ENCODE peak calls at places on chromosomes 6 and 20, in eight cellular contexts. N is cardiac muscle cell; J is ascending aorta; R is SJSA1; Y is body of pancreas; F is brain microvascular endothelial cell; L is naive thymus-derived CD4-positive, alpha-beta T cell; I is PC-3. H is an unnamed sample.

GRCh38 chr20:23086056-23086551 is at the start of gene CD93:
- DNase-seq in N (peak), J (no peak), R (no peak), Y (no peak), F (peak), L (no peak), I (no peak), H (no peak)

GRCh38 chr6:1364791-1365190 is 24.6 kb upstream of the FOXF2 start:
- DNase-seq in N (no peak), J (no peak), R (no peak), Y (no peak), F (no peak), L (no peak), I (peak), H (no peak)

GRCh38 chr6:142353690-142354089 is 51.9 kb downstream of the ADGRG6 start:
- DNase-seq in N (no peak), J (no peak), R (no peak), Y (no peak), F (no peak), L (no peak), I (no peak), H (no peak)

GRCh38 chr20:62201173-62202082 is 18.6 kb downstream of the MTG2 start:
- DNase-seq in N (no peak), J (no peak), R (no peak), Y (no peak), F (no peak), L (no peak), I (no peak), H (no peak)

GRCh38 chr6:158666637-158667359 is 16.9 kb downstream of the SYTL3 start:
- DNase-seq in N (peak), J (no peak), R (no peak), Y (peak), F (no peak), L (no peak), I (no peak), H (no peak)

GRCh38 chr6:129350278-129350677 is 359.7 kb downstream of the ARHGAP18 start:
- DNase-seq in N (no peak), J (no peak), R (no peak), Y (no peak), F (no peak), L (no peak), I (no peak), H (no peak)

GRCh38 chr6:119312875-119313338 is 36.7 kb downstream of the MAN1A1 start:
- DNase-seq in N (no peak), J (no peak), R (no peak), Y (no peak), F (no peak), L (no peak), I (no peak), H (no peak)

GRCh38 chr6:15413558-15414257 is 167.8 kb downstream of the JARID2 start:
- DNase-seq in N (no peak), J (no peak), R (peak), Y (no peak), F (peak), L (no peak), I (no peak), H (no peak)

GRCh38 chr6:140581601-140582000 is 1207.2 kb upstream of the CITED2 start:
- DNase-seq in N (no peak), J (no peak), R (no peak), Y (no peak), F (no peak), L (no peak), I (no peak), H (no peak)

GRCh38 chr6:44034931-44035345 is 92.3 kb downstream of the MRPL14 start:
- DNase-seq in N (no peak), J (no peak), R (no peak), Y (no peak), F (no peak), L (no peak), I (peak), H (no peak)

GRCh38 chr6:31834704-31835375 is 7.3 kb downstream of the HSPA1B start:
- DNase-seq in N (no peak), J (no peak), R (peak), Y (peak), F (peak), L (peak), I (peak), H (no peak)

GRCh38 chr6:31836036-31836675 is 8.6 kb downstream of the HSPA1B start:
- DNase-seq in N (no peak), J (no peak), R (peak), Y (no peak), F (no peak), L (no peak), I (no peak), H (no peak)

GRCh38 chr6:31836676-31837611 is 9.4 kb downstream of the HSPA1B start:
- DNase-seq in N (peak), J (no peak), R (peak), Y (no peak), F (no peak), L (peak), I (peak), H (no peak)

GRCh38 chr6:31838968-31839367 is 11.4 kb downstream of the HSPA1B start:
- DNase-seq in N (no peak), J (no peak), R (no peak), Y (no peak), F (no peak), L (no peak), I (no peak), H (no peak)

GRCh38 chr6:31837612-31838553 is 10.3 kb downstream of the HSPA1B start:
- DNase-seq in N (peak), J (no peak), R (no peak), Y (no peak), F (no peak), L (no peak), I (no peak), H (no peak)
- H3K4me3 ChIP-seq in N (peak), J (no peak), R (peak), Y (no peak), F (peak), L (peak), I (peak), H (no peak)

DNA sequence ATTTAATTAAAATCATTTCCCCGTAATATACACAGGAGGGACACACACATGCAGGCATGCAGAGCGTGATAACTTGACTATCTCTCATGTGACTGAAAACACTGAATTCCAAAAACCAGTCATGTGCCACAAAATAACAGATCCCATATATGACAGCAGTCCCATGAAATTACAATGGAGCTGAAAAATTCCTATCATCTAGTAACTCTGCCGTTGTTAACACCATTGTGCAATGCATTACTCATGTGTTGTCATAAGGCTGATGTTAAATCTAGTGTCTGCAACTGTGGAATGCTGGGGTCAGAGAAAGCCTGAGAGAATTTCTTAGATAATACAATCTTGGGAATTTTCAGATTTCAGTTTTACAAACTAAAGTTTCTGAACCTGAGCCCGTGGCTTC is 70.3 kb downstream of the LYRM4 start:
- DNase-seq in N (peak), J (no peak), R (peak), Y (no peak), F (peak), L (no peak), I (peak), H (no peak)
- H3K27ac ChIP-seq in N (no peak), J (no peak), R (peak), Y (no peak), F (peak), L (no peak), I (peak), H (no peak)

DNA sequence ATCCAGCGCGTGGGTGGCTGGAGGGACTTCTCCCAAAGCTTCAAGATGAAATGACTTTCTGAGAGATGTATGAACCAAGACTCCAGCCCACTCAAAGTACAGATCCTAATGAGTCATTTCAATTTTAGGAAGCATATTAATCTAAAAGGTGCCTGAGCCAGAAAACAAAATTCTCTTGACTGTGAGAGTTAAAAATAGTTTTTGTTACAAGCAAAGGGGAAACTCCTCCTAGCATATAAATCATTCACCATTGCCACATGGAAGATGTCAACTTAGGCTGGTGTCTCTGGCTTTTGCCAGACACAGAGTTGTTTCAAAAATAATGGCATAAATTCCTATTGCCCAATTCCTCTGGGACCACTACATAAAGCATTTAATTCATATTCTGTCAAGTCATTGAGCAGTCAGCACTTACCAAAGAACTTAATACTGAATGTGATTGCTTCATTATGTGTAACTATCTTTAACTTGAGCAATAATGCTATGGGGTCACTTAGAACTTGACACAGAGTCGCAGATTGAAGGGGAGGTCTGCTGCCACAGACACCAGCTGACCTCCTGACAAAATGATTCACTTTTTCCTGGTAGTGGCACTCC is 280.6 kb downstream of the SLC35F1 start:
- DNase-seq in N (peak), J (no peak), R (no peak), Y (no peak), F (peak), L (no peak), I (no peak), H (no peak)
- H3K4me3 ChIP-seq in N (no peak), J (no peak), R (no peak), Y (no peak), F (no peak), L (no peak), I (no peak), H (no peak)

GRCh38 chr6:35402136-35402855 is 49.8 kb upstream of the FANCE start:
- DNase-seq in N (no peak), J (no peak), R (no peak), Y (peak), F (no peak), L (no peak), I (no peak), H (no peak)
- H3K27ac ChIP-seq in N (no peak), J (no peak), R (no peak), Y (peak), F (no peak), L (no peak), I (peak), H (no peak)

GRCh38 chr20:57397004-57397692 is 6.0 kb downstream of the RBM38 start:
- DNase-seq in N (no peak), J (no peak), R (no peak), Y (no peak), F (no peak), L (no peak), I (no peak), H (no peak)

GRCh38 chr20:57396638-57397003 is 5.4 kb downstream of the RBM38 start:
- DNase-seq in N (no peak), J (no peak), R (no peak), Y (no peak), F (no peak), L (no peak), I (no peak), H (no peak)

GRCh38 chr20:57394087-57395082 is 3.2 kb downstream of the RBM38 start:
- DNase-seq in N (no peak), J (no peak), R (no peak), Y (no peak), F (no peak), L (no peak), I (no peak), H (no peak)

GRCh38 chr20:57396212-57396611 is 5.0 kb downstream of the RBM38 start:
- DNase-seq in N (no peak), J (no peak), R (no peak), Y (no peak), F (no peak), L (no peak), I (no peak), H (no peak)

GRCh38 chr20:57395111-57395959 is 4.1 kb downstream of the RBM38 start:
- DNase-seq in N (peak), J (no peak), R (peak), Y (peak), F (no peak), L (no peak), I (no peak), H (no peak)
- H3K4me3 ChIP-seq in N (peak), J (peak), R (no peak), Y (no peak), F (no peak), L (no peak), I (no peak), H (no peak)

H was measured in iPS DF 6.9.